ENCODE peak calls at places on chromosomes 1 and 21, in seven cellular contexts. One of them, this sample, is unnamed.

GRCh38 chr1:8077120-8077573 is 51.0 kb upstream of the ERRFI1 start:
- DNase-seq in neural crest cell: no peak
- DNase-seq in AG04449: no peak
- DNase-seq in WTC11: no peak
- DNase-seq in activated B cell treated with CpG ODN at 0.5 μM for 24 hours: no peak
- DNase-seq in cardiac muscle cell: peak
- DNase-seq in dorsolateral prefrontal cortex: no peak
- DNase-seq in this sample: no peak

GRCh38 chr1:226166341-226166740 is 20.2 kb downstream of the ACBD3 start:
- DNase-seq in cardiac muscle cell: no peak
- DNase-seq in AG04449: no peak
- DNase-seq in dorsolateral prefrontal cortex: no peak
- DNase-seq in activated B cell treated with CpG ODN at 0.5 μM for 24 hours: no peak
- DNase-seq in neural crest cell: no peak
- DNase-seq in WTC11: no peak
- DNase-seq in this sample: no peak

GRCh38 chr1:180921386-180921785 is 8.7 kb downstream of the KIAA1614 start:
- DNase-seq in WTC11: no peak
- DNase-seq in neural crest cell: no peak
- DNase-seq in dorsolateral prefrontal cortex: no peak
- DNase-seq in activated B cell treated with CpG ODN at 0.5 μM for 24 hours: no peak
- DNase-seq in cardiac muscle cell: no peak
- DNase-seq in AG04449: no peak
- DNase-seq in this sample: no peak

GRCh38 chr1:5640845-5641244 is 351.4 kb downstream of the NPHP4 start:
- DNase-seq in activated B cell treated with CpG ODN at 0.5 μM for 24 hours: no peak
- DNase-seq in dorsolateral prefrontal cortex: no peak
- DNase-seq in neural crest cell: no peak
- DNase-seq in cardiac muscle cell: no peak
- DNase-seq in AG04449: no peak
- DNase-seq in WTC11: no peak
- DNase-seq in this sample: no peak

GRCh38 chr1:160161965-160162705 is 10.7 kb downstream of the ATP1A4 start:
- DNase-seq in activated B cell treated with CpG ODN at 0.5 μM for 24 hours: no peak
- DNase-seq in WTC11: peak
- DNase-seq in AG04449: no peak
- DNase-seq in cardiac muscle cell: peak
- DNase-seq in neural crest cell: peak
- DNase-seq in dorsolateral prefrontal cortex: peak
- DNase-seq in this sample: no peak

GRCh38 chr1:165075725-165076370 is 280.7 kb downstream of the LMX1A start:
- DNase-seq in WTC11: peak
- DNase-seq in neural crest cell: peak
- DNase-seq in activated B cell treated with CpG ODN at 0.5 μM for 24 hours: no peak
- DNase-seq in dorsolateral prefrontal cortex: no peak
- DNase-seq in AG04449: no peak
- DNase-seq in cardiac muscle cell: peak
- DNase-seq in this sample: no peak

GRCh38 chr1:170707959-170708666 is 44.2 kb downstream of the PRRX1 start:
- DNase-seq in neural crest cell: no peak
- DNase-seq in WTC11: no peak
- DNase-seq in dorsolateral prefrontal cortex: peak
- DNase-seq in cardiac muscle cell: peak
- DNase-seq in activated B cell treated with CpG ODN at 0.5 μM for 24 hours: no peak
- DNase-seq in AG04449: peak
- DNase-seq in this sample: no peak

GRCh38 chr1:117572546-117572945 is 33.3 kb upstream of the TENT5C start:
- DNase-seq in AG04449: no peak
- DNase-seq in dorsolateral prefrontal cortex: no peak
- DNase-seq in WTC11: no peak
- DNase-seq in neural crest cell: no peak
- DNase-seq in activated B cell treated with CpG ODN at 0.5 μM for 24 hours: peak
- DNase-seq in cardiac muscle cell: no peak
- DNase-seq in this sample: no peak

GRCh38 chr1:212665241-212666115 is 34.2 kb downstream of the BATF3 start:
- DNase-seq in cardiac muscle cell: peak
- DNase-seq in dorsolateral prefrontal cortex: peak
- DNase-seq in activated B cell treated with CpG ODN at 0.5 μM for 24 hours: peak
- DNase-seq in WTC11: peak
- DNase-seq in neural crest cell: peak
- DNase-seq in AG04449: no peak
- DNase-seq in this sample: peak

GRCh38 chr1:117564227-117565082 is 41.4 kb upstream of the TENT5C start:
- DNase-seq in activated B cell treated with CpG ODN at 0.5 μM for 24 hours: no peak
- DNase-seq in cardiac muscle cell: no peak
- DNase-seq in AG04449: no peak
- DNase-seq in neural crest cell: no peak
- DNase-seq in WTC11: no peak
- DNase-seq in dorsolateral prefrontal cortex: no peak
- DNase-seq in this sample: no peak

DNA sequence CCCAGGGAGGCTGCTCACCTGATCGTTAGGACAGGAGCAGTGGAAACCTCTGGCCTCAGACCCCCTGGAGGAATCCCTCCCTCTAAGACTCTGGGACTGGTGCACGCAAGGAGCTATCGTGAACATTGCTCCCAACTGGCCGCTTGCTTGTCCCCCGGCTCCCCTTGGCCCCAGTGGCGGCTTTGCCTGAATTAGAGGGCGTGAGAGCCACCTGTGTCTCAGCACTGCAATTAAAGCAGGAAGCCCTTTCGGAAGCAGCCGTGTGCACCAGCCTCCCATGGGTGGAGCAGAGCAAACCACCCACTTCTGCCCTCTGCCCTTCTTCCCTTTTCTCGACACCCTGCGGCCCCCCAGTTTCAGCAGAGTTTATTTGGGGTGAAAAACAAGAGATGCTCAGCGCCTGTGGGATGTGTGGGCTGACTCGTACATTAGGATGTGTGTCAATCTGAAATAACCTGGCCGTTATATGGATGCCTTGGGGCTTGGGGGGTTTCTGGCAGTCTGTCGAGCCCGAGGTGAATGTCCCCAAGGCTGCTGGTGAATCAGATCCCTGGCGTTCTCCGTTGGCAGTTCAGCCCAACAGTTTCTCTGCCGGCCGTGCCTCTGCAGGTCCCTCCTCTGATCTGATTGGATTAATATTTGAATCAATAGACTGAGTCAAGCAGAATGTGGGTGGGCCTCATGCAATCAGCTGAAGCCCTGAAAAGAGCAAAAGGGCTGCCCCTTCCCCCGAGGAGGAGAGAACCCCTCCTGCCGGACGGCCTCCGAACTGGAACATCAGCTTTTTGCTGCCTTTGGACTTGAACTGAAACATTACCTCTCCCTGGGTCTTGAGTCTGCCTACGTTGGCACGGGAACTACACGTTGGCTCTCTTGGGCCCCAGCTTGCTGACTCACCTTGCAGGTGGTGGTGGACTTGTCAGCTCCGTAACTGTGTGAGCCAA is 7.3 kb upstream of the UMODL1 start:
- DNase-seq in neural crest cell: no peak
- DNase-seq in cardiac muscle cell: no peak
- DNase-seq in AG04449: no peak
- DNase-seq in activated B cell treated with CpG ODN at 0.5 μM for 24 hours: peak
- DNase-seq in WTC11: no peak
- DNase-seq in dorsolateral prefrontal cortex: no peak
- DNase-seq in this sample: no peak
- TF ChIP-seq CTCF in neural crest cell: no peak
- TF ChIP-seq CTCF in cardiac muscle cell: no peak
- TF ChIP-seq CTCF in AG04449: no peak
- TF ChIP-seq CTCF in activated B cell treated with CpG ODN at 0.5 μM for 24 hours: no peak
- TF ChIP-seq CTCF in WTC11: no peak
- TF ChIP-seq CTCF in dorsolateral prefrontal cortex: no peak
- TF ChIP-seq CTCF in this sample: peak

DNA sequence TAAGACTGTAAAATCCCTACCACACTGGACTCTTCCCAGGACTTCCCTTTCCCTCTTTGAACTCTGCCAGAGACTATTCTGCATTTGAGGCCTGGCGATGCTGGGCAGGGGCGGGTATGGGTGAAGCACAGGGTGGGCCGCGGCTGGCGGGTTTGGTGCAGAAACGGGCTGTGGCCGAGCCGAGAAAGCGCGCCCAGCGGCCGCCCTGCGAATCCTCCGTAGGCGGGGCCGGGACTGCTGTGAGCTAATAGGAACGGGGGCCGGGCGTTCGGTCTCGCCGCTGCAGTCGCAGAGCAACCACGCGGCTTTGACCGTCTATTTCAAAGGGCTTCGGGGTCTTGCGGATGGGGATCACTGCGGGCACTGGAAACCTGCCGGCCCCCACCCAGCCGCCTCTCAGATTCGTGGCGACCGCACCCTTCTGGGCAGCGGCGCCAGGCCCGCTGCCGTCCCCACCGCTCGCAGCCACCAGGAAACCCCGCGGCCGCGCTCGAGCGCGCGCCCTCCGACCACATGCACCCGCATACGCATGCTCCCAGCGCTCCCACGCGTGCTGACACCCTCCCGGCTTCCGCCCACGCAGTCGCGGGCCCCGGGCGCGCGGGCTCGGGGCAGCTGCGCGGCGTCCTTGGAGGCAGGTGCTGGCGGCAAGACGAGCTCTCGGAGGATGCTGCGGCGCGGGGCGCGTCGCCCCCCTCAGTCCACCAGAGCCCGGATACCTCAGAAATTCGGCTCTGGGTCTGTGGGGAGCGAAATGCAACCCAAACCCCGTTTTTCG is 32.7 kb downstream of the DNTTIP2 start:
- DNase-seq in neural crest cell: peak
- DNase-seq in WTC11: peak
- DNase-seq in AG04449: no peak
- DNase-seq in cardiac muscle cell: peak
- DNase-seq in dorsolateral prefrontal cortex: peak
- DNase-seq in activated B cell treated with CpG ODN at 0.5 μM for 24 hours: peak
- DNase-seq in this sample: peak
- TF ChIP-seq CTCF in neural crest cell: peak
- TF ChIP-seq CTCF in WTC11: no peak
- TF ChIP-seq CTCF in AG04449: peak
- TF ChIP-seq CTCF in cardiac muscle cell: peak
- TF ChIP-seq CTCF in dorsolateral prefrontal cortex: peak
- TF ChIP-seq CTCF in activated B cell treated with CpG ODN at 0.5 μM for 24 hours: no peak
- TF ChIP-seq CTCF in this sample: peak

GRCh38 chr1:39671433-39671792 is 494 bp downstream of the NT5C1A start:
- DNase-seq in activated B cell treated with CpG ODN at 0.5 μM for 24 hours: no peak
- DNase-seq in neural crest cell: no peak
- DNase-seq in WTC11: peak
- DNase-seq in cardiac muscle cell: no peak
- DNase-seq in AG04449: no peak
- DNase-seq in dorsolateral prefrontal cortex: peak
- DNase-seq in this sample: no peak

GRCh38 chr1:39670689-39671088 is 1.2 kb downstream of the NT5C1A start:
- DNase-seq in AG04449: no peak
- DNase-seq in cardiac muscle cell: no peak
- DNase-seq in dorsolateral prefrontal cortex: no peak
- DNase-seq in WTC11: no peak
- DNase-seq in neural crest cell: no peak
- DNase-seq in activated B cell treated with CpG ODN at 0.5 μM for 24 hours: no peak
- DNase-seq in this sample: no peak

GRCh38 chr1:39666772-39667171 is 5.1 kb downstream of the NT5C1A start:
- DNase-seq in WTC11: no peak
- DNase-seq in activated B cell treated with CpG ODN at 0.5 μM for 24 hours: no peak
- DNase-seq in AG04449: no peak
- DNase-seq in cardiac muscle cell: no peak
- DNase-seq in dorsolateral prefrontal cortex: no peak
- DNase-seq in neural crest cell: no peak
- DNase-seq in this sample: no peak

GRCh38 chr1:39668111-39668510 is 3.8 kb downstream of the NT5C1A start:
- DNase-seq in activated B cell treated with CpG ODN at 0.5 μM for 24 hours: no peak
- DNase-seq in AG04449: no peak
- DNase-seq in WTC11: no peak
- DNase-seq in dorsolateral prefrontal cortex: no peak
- DNase-seq in neural crest cell: no peak
- DNase-seq in cardiac muscle cell: no peak
- DNase-seq in this sample: no peak

DNA sequence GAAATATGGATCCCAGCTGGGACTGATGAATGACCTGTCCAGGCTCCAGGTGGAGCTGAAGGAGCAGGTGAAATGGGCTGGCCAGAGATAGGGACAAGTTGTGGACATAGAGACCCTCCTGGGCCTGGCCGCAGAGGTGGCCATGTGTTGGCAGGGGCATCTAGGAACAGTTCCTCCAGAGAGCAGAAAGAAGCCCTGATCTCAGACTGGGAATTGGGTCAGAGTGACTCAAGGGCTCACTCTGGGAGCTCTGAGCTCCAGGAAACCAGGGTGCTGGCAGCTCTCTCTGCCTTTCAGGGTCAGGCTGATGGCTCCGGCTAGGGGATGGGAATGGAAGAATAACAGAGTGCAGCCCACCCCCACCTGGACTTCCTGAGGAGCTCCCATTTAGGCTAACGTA is 3.0 kb downstream of the NT5C1A start:
- DNase-seq in dorsolateral prefrontal cortex: no peak
- DNase-seq in neural crest cell: no peak
- DNase-seq in activated B cell treated with CpG ODN at 0.5 μM for 24 hours: no peak
- DNase-seq in AG04449: no peak
- DNase-seq in WTC11: no peak
- DNase-seq in cardiac muscle cell: no peak
- DNase-seq in this sample: no peak
- TF ChIP-seq CTCF in dorsolateral prefrontal cortex: no peak
- TF ChIP-seq CTCF in neural crest cell: no peak
- TF ChIP-seq CTCF in activated B cell treated with CpG ODN at 0.5 μM for 24 hours: no peak
- TF ChIP-seq CTCF in AG04449: no peak
- TF ChIP-seq CTCF in WTC11: no peak
- TF ChIP-seq CTCF in cardiac muscle cell: no peak
- TF ChIP-seq CTCF in this sample: no peak

GRCh38 chr1:220347654-220348175 is 75.5 kb upstream of the RAB3GAP2 start:
- DNase-seq in neural crest cell: no peak
- DNase-seq in cardiac muscle cell: no peak
- DNase-seq in activated B cell treated with CpG ODN at 0.5 μM for 24 hours: no peak
- DNase-seq in dorsolateral prefrontal cortex: no peak
- DNase-seq in WTC11: no peak
- DNase-seq in AG04449: no peak
- DNase-seq in this sample: no peak

GRCh38 chr1:220356981-220357850 is 85.0 kb upstream of the RAB3GAP2 start:
- DNase-seq in cardiac muscle cell: no peak
- DNase-seq in activated B cell treated with CpG ODN at 0.5 μM for 24 hours: no peak
- DNase-seq in neural crest cell: no peak
- DNase-seq in WTC11: no peak
- DNase-seq in dorsolateral prefrontal cortex: no peak
- DNase-seq in AG04449: no peak
- DNase-seq in this sample: no peak

DNA sequence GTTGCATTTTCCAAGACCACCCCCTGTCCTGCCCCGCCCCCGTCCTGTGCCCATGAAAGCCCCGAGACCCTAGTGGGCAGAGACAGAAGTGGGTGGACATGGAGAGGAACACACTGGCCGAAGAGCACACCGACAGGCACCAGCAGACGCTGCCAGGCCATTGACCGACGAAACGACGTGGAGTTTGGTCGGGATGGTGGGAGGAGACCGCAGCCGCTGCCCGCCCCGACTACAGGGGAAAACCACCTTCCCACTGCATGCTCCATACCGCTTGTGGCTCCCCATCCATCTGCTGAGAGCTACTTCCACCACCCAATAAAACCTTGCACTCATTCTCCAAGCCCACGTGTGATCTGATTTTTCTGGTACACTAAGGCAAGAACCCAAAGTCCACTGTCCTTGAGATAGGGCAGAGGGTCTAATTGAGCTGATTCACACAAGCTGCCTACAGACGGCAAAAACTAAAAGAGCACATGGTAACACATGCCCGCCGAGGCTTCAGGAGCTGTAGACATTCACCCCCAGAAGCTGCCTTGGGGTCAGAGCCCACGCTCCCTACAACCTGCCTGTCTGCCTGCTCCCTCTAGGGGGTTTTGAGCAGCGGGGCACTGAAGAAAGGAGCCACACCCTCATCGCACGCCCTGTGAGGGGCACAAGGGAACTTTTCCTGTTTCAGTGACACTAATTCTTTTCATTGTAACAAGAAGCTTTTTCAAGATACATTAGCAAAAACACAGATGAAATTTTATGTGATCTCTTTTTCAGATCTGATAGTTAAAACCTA is 81.2 kb upstream of the RAB3GAP2 start:
- DNase-seq in neural crest cell: no peak
- DNase-seq in AG04449: no peak
- DNase-seq in dorsolateral prefrontal cortex: no peak
- DNase-seq in cardiac muscle cell: no peak
- DNase-seq in activated B cell treated with CpG ODN at 0.5 μM for 24 hours: no peak
- DNase-seq in WTC11: peak
- DNase-seq in this sample: no peak
- TF ChIP-seq CTCF in neural crest cell: no peak
- TF ChIP-seq CTCF in AG04449: no peak
- TF ChIP-seq CTCF in dorsolateral prefrontal cortex: no peak
- TF ChIP-seq CTCF in cardiac muscle cell: no peak
- TF ChIP-seq CTCF in activated B cell treated with CpG ODN at 0.5 μM for 24 hours: no peak
- TF ChIP-seq CTCF in WTC11: no peak
- TF ChIP-seq CTCF in this sample: no peak